ENCODE peak calls at places on chromosome 1, in seven cellular contexts. Z is HEK293T; A is EL; M is foreskin fibroblast; S is ACHN; P is CD8-positive, alpha-beta memory T cell; O is cardiac fibroblast. C is an unnamed sample.

GRCh38 chr1:194295690-194296089 is 1109.3 kb upstream of the B3GALT2 start:
- DNase-seq in S (peak), P (no peak), O (peak), Z (peak), M (peak), A (peak), C (peak)

GRCh38 chr1:169491845-169492281 is 6.1 kb upstream of the SLC19A2 start:
- DNase-seq in Z (no peak), P (no peak), A (no peak), O (no peak), M (peak), S (no peak), C (no peak)

GRCh38 chr1:37043101-37043500 is 8.8 kb upstream of the GRIK3 start:
- DNase-seq in S (no peak), M (no peak), O (no peak), A (no peak), P (no peak), Z (no peak), C (no peak)

GRCh38 chr1:16212251-16212961 is at the start of gene ARHGEF19:
- DNase-seq in Z (no peak), P (no peak), A (no peak), O (no peak), M (no peak), S (no peak), C (no peak)

GRCh38 chr1:164369698-164370365 is 189.2 kb upstream of the PBX1 start:
- DNase-seq in M (no peak), O (no peak), Z (no peak), A (peak), P (no peak), S (no peak), C (peak)

GRCh38 chr1:247228133-247228532 is 27.7 kb upstream of the VN1R5 start:
- DNase-seq in A (peak), O (peak), M (no peak), P (no peak), Z (no peak), S (peak), C (peak)

GRCh38 chr1:12616709-12617373 is 1.2 kb downstream of the DHRS3 start:
- DNase-seq in Z (no peak), S (peak), A (peak), M (peak), O (peak), P (no peak), C (peak)

GRCh38 chr1:234780531-234781162 is 170.7 kb upstream of the IRF2BP2 start:
- DNase-seq in P (no peak), M (no peak), A (no peak), S (no peak), O (no peak), Z (peak), C (no peak)

GRCh38 chr1:51963592-51964308 is 26.8 kb downstream of the RAB3B start:
- DNase-seq in S (no peak), Z (no peak), M (no peak), P (no peak), O (no peak), A (no peak), C (no peak)

GRCh38 chr1:35633526-35633925 is 7.8 kb downstream of the PSMB2 start:
- DNase-seq in O (no peak), P (no peak), Z (no peak), M (no peak), A (no peak), S (no peak), C (peak)

GRCh38 chr1:226325178-226325577 is 16.2 kb upstream of the LIN9 start:
- DNase-seq in M (peak), S (no peak), A (peak), Z (no peak), O (peak), P (no peak), C (no peak)

GRCh38 chr1:160007577-160008200 is 24.1 kb downstream of the PIGM start:
- DNase-seq in P (no peak), S (peak), M (peak), A (peak), Z (peak), O (peak), C (peak)

GRCh38 chr1:117607471-117607870 is 1.6 kb downstream of the TENT5C start:
- DNase-seq in S (no peak), M (no peak), O (peak), A (no peak), P (peak), Z (no peak), C (no peak)

C was measured in choroid plexus epithelial cell.